ENCODE peak calls at places on chromosomes 13 and 19, in ten cellular contexts. G, P, F, Z, T, E, I, O, L and Q are unnamed samples.

GRCh38 chr13:109155301-109155761 is 525.9 kb downstream of the MYO16 start:
- DNase-seq in I (no peak), T (no peak), L (no peak), E (no peak), F (no peak), P (no peak), O (no peak), G (no peak), Z (no peak), Q (no peak)

GRCh38 chr19:1177322-1178114 is 3.5 kb upstream of the SBNO2 start:
- DNase-seq in Z (no peak), L (no peak), O (peak; percentile 82), E (no peak), I (no peak), P (no peak), G (no peak), F (peak; percentile 97), T (no peak), Q (no peak)

GRCh38 chr19:11693505-11694499 is 44.9 kb downstream of the ZNF823 start:
- DNase-seq in T (peak; percentile 7), F (no peak), L (no peak), E (no peak), G (no peak), Z (no peak), P (no peak), O (peak; percentile 50), I (no peak), Q (no peak)

GRCh38 chr19:10961763-10962536 is 1.1 kb downstream of the SMARCA4 start:
- DNase-seq in F (peak; percentile 24), I (no peak), O (no peak), P (no peak), Z (no peak), L (no peak), E (no peak), G (no peak), T (peak; percentile 35), Q (no peak)

GRCh38 chr19:33627526-33627925 is 5.8 kb downstream of the CHST8 start:
- DNase-seq in L (no peak), G (no peak), E (no peak), F (no peak), T (no peak), I (no peak), P (no peak), O (no peak), Z (no peak), Q (no peak)

GRCh38 chr13:100721885-100722512 is 47.4 kb upstream of the TMTC4 start:
- DNase-seq in P (no peak), I (peak; percentile 35), G (no peak), O (peak; percentile 68), T (peak; percentile 60), F (peak; percentile 36), E (peak; percentile 34), L (no peak), Z (peak; percentile 62), Q (peak; percentile 44)

GRCh38 chr13:80235131-80235530 is 105.8 kb downstream of the SPRY2 start:
- DNase-seq in O (peak; percentile 96), E (no peak), G (no peak), Z (no peak), T (peak; percentile 11), I (no peak), F (no peak), L (no peak), P (no peak), Q (no peak)

GRCh38 chr13:42946927-42947326 is 45.1 kb downstream of the EPSTI1 start:
- DNase-seq in L (no peak), I (no peak), Z (no peak), E (no peak), P (no peak), G (no peak), F (no peak), T (no peak), O (peak; percentile 20), Q (no peak)

GRCh38 chr13:73059460-73060250 is 850 bp downstream of the KLF5 start:
- DNase-seq in P (peak; percentile 51), L (peak; percentile 72), F (peak; percentile 46), Z (peak; percentile 32), T (peak; percentile 65), E (peak; percentile 52), I (no peak), O (no peak), G (peak; percentile 48), Q (peak; percentile 24)

GRCh38 chr13:60165391-60166099 is 1.8 kb upstream of the DIAPH3 start:
- DNase-seq in I (no peak), L (no peak), F (no peak), O (no peak), G (no peak), P (no peak), E (no peak), Z (no peak), T (no peak), Q (no peak)

GRCh38 chr13:102869948-102870676 is 24.3 kb downstream of the ERCC5 start:
- DNase-seq in F (no peak), G (no peak), Z (no peak), P (no peak), T (no peak), L (no peak), I (no peak), O (peak; percentile 30), E (no peak), Q (no peak)

GRCh38 chr13:67235265-67235664 is 5.1 kb upstream of the PCDH9 start:
- DNase-seq in Z (no peak), G (no peak), L (no peak), O (no peak), I (no peak), F (no peak), P (no peak), E (no peak), T (no peak), Q (no peak)

GRCh38 chr13:37369618-37370017 is 228.9 kb downstream of the POSTN start:
- DNase-seq in E (no peak), Z (no peak), I (no peak), G (no peak), F (peak; percentile 8), O (no peak), L (no peak), T (no peak), P (no peak), Q (no peak)

GRCh38 chr19:50821622-50822021 is 2.0 kb downstream of the KLK1 start:
- DNase-seq in E (no peak), T (no peak), G (no peak), P (no peak), I (no peak), F (no peak), L (no peak), Z (no peak), O (no peak), Q (no peak)

GRCh38 chr19:44807652-44808462 is 1.0 kb upstream of the BCAM start:
- DNase-seq in T (no peak), E (no peak), F (peak; percentile 79), P (no peak), G (no peak), L (peak; percentile 69), I (no peak), Z (no peak), O (peak; percentile 12), Q (peak; percentile 52)

GRCh38 chr13:71677114-71677513 is 189.9 kb downstream of the DACH1 start:
- DNase-seq in Z (no peak), I (no peak), G (no peak), P (no peak), F (no peak), O (no peak), T (no peak), L (no peak), E (no peak), Q (no peak)

GRCh38 chr13:48571121-48571901 is 38.4 kb upstream of the RCBTB2 start:
- DNase-seq in G (no peak), F (no peak), T (no peak), L (no peak), P (no peak), O (peak; percentile 27), E (no peak), Z (no peak), I (no peak), Q (no peak)

GRCh38 chr13:105465251-105465650 is 1070.2 kb downstream of the EFNB2 start:
- DNase-seq in L (no peak), F (no peak), E (no peak), G (no peak), Z (no peak), P (no peak), T (no peak), I (no peak), O (no peak), Q (no peak)

GRCh38 chr13:94479559-94480095 is at the start of gene DCT:
- DNase-seq in Z (no peak), O (no peak), T (no peak), G (no peak), F (no peak), L (no peak), I (no peak), P (no peak), E (no peak), Q (no peak)

GRCh38 chr19:12834976-12835757 is 788 bp upstream of the RTBDN start:
- DNase-seq in Z (peak; percentile 39), F (peak; percentile 24), P (no peak), G (no peak), O (no peak), E (peak; percentile 36), I (no peak), L (no peak), T (no peak), Q (peak; percentile 52)

GRCh38 chr19:30096596-30097370 is 154.7 kb downstream of the URI1 start:
- DNase-seq in T (no peak), L (no peak), E (no peak), G (no peak), O (no peak), F (no peak), Z (no peak), I (no peak), P (no peak), Q (no peak)

GRCh38 chr13:85597790-85598500 is 201.3 kb downstream of the SLITRK6 start:
- DNase-seq in O (no peak), P (no peak), E (no peak), I (no peak), Z (no peak), T (no peak), L (no peak), F (no peak), G (no peak), Q (no peak)

GRCh38 chr19:47726467-47726866 is 13.2 kb downstream of the EHD2 start:
- DNase-seq in P (no peak), L (no peak), G (no peak), F (peak; percentile 34), O (no peak), T (no peak), E (no peak), Z (no peak), I (no peak), Q (no peak)

GRCh38 chr13:33180009-33180804 is 105.3 kb downstream of the STARD13 start:
- DNase-seq in T (no peak), Z (no peak), O (no peak), I (no peak), P (no peak), F (peak; percentile 46), E (no peak), L (no peak), G (no peak), Q (no peak)

GRCh38 chr13:113641426-113641825 is 16.6 kb downstream of the ATP4B start:
- DNase-seq in P (peak; percentile 4), E (no peak), G (no peak), O (no peak), T (no peak), F (no peak), I (no peak), L (peak; percentile 40), Z (no peak), Q (no peak)

GRCh38 chr13:58018865-58019264 is 387.3 kb downstream of the PCDH17 start:
- DNase-seq in E (no peak), L (no peak), O (no peak), P (no peak), G (no peak), I (no peak), T (no peak), Z (no peak), F (no peak), Q (no peak)

GRCh38 chr19:55459950-55460657 is 1.3 kb downstream of the ISOC2 start:
- DNase-seq in E (no peak), I (no peak), T (no peak), Z (no peak), L (no peak), O (no peak), G (no peak), P (no peak), F (no peak), Q (no peak)

GRCh38 chr13:76830805-76831204 is 55.4 kb downstream of the KCTD12 start:
- DNase-seq in L (no peak), G (no peak), P (no peak), E (no peak), O (no peak), I (no peak), Z (no peak), F (no peak), T (no peak), Q (no peak)